ENCODE peak calls at places on chromosomes 5 and 9, in seven cellular contexts. X is kidney, G is psoas muscle, A is uterus, Q is ovary, J is cardiac muscle cell, V is lower lobe of right lung. N is an unnamed sample.

GRCh38 chr5:32522429-32523143 is 62.8 kb upstream of the SUB1 start:
- DNase-seq in V (peak; percentile 75), X (no peak), A (no peak), Q (no peak), G (peak; percentile 69), J (peak; percentile 93), N (peak; percentile 75)

GRCh38 chr5:15003511-15003920 is 131.9 kb upstream of the ANKH start:
- DNase-seq in V (no peak), A (peak; percentile 44), J (peak; percentile 84), G (peak; percentile 26), Q (peak; percentile 32), X (no peak), N (peak; percentile 58)

GRCh38 chr5:122757268-122757667 is 17.6 kb upstream of the SNX2 start:
- DNase-seq in A (no peak), G (no peak), X (no peak), J (no peak), V (no peak), Q (no peak), N (no peak)

GRCh38 chr5:79743846-79744605 is 54.4 kb downstream of the CMYA5 start:
- DNase-seq in G (no peak), V (no peak), Q (no peak), J (no peak), X (no peak), A (no peak), N (no peak)

GRCh38 chr5:132748522-132749000 is 1.3 kb downstream of the CCNI2 start:
- DNase-seq in A (no peak), V (no peak), X (no peak), G (no peak), Q (no peak), J (no peak), N (no peak)

GRCh38 chr9:81032831-81033230 is 656.5 kb downstream of the TLE1 start:
- DNase-seq in G (no peak), A (no peak), V (no peak), J (peak; percentile 14), Q (no peak), X (no peak), N (no peak)

GRCh38 chr5:80904533-80905187 is 55.5 kb upstream of the RASGRF2 start:
- DNase-seq in J (no peak), V (no peak), G (no peak), X (no peak), A (no peak), Q (no peak), N (no peak)

GRCh38 chr5:137252513-137252912 is 246.6 kb downstream of the SPOCK1 start:
- DNase-seq in A (no peak), J (no peak), G (no peak), X (no peak), V (no peak), Q (no peak), N (no peak)

GRCh38 chr9:8907863-8908262 is 1108.3 kb upstream of the DMAC1 start:
- DNase-seq in A (no peak), J (peak; percentile 1), G (no peak), X (no peak), Q (no peak), V (no peak), N (no peak)

GRCh38 chr5:35404701-35405100 is 174.4 kb upstream of the PRLR start:
- DNase-seq in G (no peak), A (no peak), X (no peak), Q (no peak), V (no peak), J (no peak), N (no peak)

GRCh38 chr5:132965120-132965519 is 1.7 kb upstream of the AFF4 start:
- DNase-seq in V (no peak), Q (no peak), X (no peak), G (no peak), A (no peak), J (no peak), N (no peak)

GRCh38 chr9:83304686-83305085 is 233.5 kb downstream of the FRMD3 start:
- DNase-seq in J (peak; percentile 98), A (peak; percentile 83), X (peak; percentile 92), V (peak; percentile 51), Q (peak; percentile 90), G (peak; percentile 80), N (peak; percentile 91)

GRCh38 chr9:137544176-137544755 is 5.9 kb downstream of the PNPLA7 start:
- DNase-seq in G (no peak), A (no peak), V (no peak), X (no peak), Q (no peak), J (peak; percentile 54), N (no peak)

GRCh38 chr9:7760014-7760415 is 39.6 kb downstream of the DMAC1 start:
- DNase-seq in Q (no peak), G (peak; percentile 27), J (peak; percentile 36), X (peak; percentile 29), V (no peak), A (no peak), N (peak; percentile 44)

GRCh38 chr5:86465052-86465838 is 152.5 kb upstream of the COX7C start:
- DNase-seq in V (no peak), Q (no peak), A (no peak), X (no peak), G (no peak), J (no peak), N (no peak)

GRCh38 chr5:156892223-156892622 is 42.1 kb downstream of the PPP1R2B start:
- DNase-seq in V (no peak), A (no peak), G (no peak), J (no peak), Q (no peak), X (no peak), N (no peak)

GRCh38 chr5:142957528-142957927 is 187.4 kb downstream of the ARHGAP26 start:
- DNase-seq in A (no peak), V (no peak), X (no peak), G (no peak), J (no peak), Q (no peak), N (no peak)

GRCh38 chr9:114000671-114001409 is 77.3 kb downstream of the AMBP start:
- DNase-seq in G (no peak), Q (peak; percentile 12), J (no peak), V (no peak), A (peak; percentile 11), X (peak; percentile 42), N (peak; percentile 69)

GRCh38 chr9:93127395-93127911 is 6.6 kb downstream of the NINJ1 start:
- DNase-seq in J (peak; percentile 13), X (peak; percentile 81), G (no peak), Q (peak; percentile 18), V (peak; percentile 77), A (peak; percentile 27), N (peak; percentile 64)

GRCh38 chr5:173327948-173328895 is at the start of gene STC2:
- DNase-seq in A (no peak), J (peak; percentile 89), V (peak; percentile 62), G (peak; percentile 85), Q (peak; percentile 59), X (peak; percentile 83), N (no peak)

GRCh38 chr5:178068293-178068692 is 45.0 kb upstream of the N4BP3 start:
- DNase-seq in X (no peak), J (no peak), A (no peak), G (no peak), Q (no peak), V (no peak), N (no peak)

GRCh38 chr5:13250450-13251291 is 693.8 kb downstream of the DNAH5 start:
- DNase-seq in V (no peak), X (no peak), A (no peak), J (no peak), Q (no peak), G (no peak), N (no peak)

GRCh38 chr9:91547076-91547475 is 123.4 kb upstream of the NFIL3 start:
- DNase-seq in Q (no peak), G (no peak), A (no peak), J (no peak), V (no peak), X (no peak), N (no peak)

GRCh38 chr9:104775961-104776360 is 12.0 kb downstream of the NIPSNAP3B start:
- DNase-seq in J (no peak), V (no peak), G (no peak), X (no peak), Q (no peak), A (no peak), N (no peak)

GRCh38 chr9:35798658-35799366 is 7.4 kb downstream of the NPR2 start:
- DNase-seq in J (no peak), A (no peak), X (no peak), G (no peak), Q (no peak), V (no peak), N (no peak)

GRCh38 chr9:132923346-132923902 is 21.0 kb downstream of the TSC1 start:
- DNase-seq in X (no peak), J (no peak), V (no peak), G (no peak), Q (no peak), A (no peak), N (no peak)
- H3K36me3 ChIP-seq in X (peaks cover 57% of the 10 kb centered on the region), J (peaks cover 46% of the 10 kb centered on the region), V (peaks cover 99% of the 10 kb centered on the region), G (peaks cover 100% of the 10 kb centered on the region), Q (no peaks in the 10 kb centered on the region), A (no peaks in the 10 kb centered on the region), N (peaks cover 19% of the 10 kb centered on the region)

GRCh38 chr5:150484964-150485769 is 22.8 kb upstream of the NDST1 start:
- DNase-seq in A (no peak), V (no peak), G (no peak), J (no peak), Q (no peak), X (peak; percentile 77), N (no peak)
- H3K9me3 ChIP-seq in A (no peaks in the 10 kb centered on the region), V (no peaks in the 10 kb centered on the region), G (no peaks in the 10 kb centered on the region), J (no peaks in the 10 kb centered on the region), Q (no peaks in the 10 kb centered on the region), X (no peaks in the 10 kb centered on the region), N (no peaks in the 10 kb centered on the region)

GRCh38 chr9:132328580-132328979 is 26.2 kb downstream of the SETX start:
- DNase-seq in V (no peak), J (no peak), A (no peak), G (no peak), X (no peak), Q (no peak), N (no peak)

GRCh38 chr9:132334364-132334763 is 20.4 kb downstream of the SETX start:
- DNase-seq in G (no peak), J (no peak), V (no peak), A (no peak), Q (no peak), X (no peak), N (no peak)

GRCh38 chr9:132333556-132333955 is 21.2 kb downstream of the SETX start:
- DNase-seq in X (no peak), V (no peak), A (no peak), J (no peak), G (no peak), Q (no peak), N (no peak)
- H3K36me3 ChIP-seq in X (peaks cover 49% of the 10 kb centered on the region), V (peaks cover 97% of the 10 kb centered on the region), A (no peaks in the 10 kb centered on the region), J (peaks cover 69% of the 10 kb centered on the region), G (peaks cover 93% of the 10 kb centered on the region), Q (no peaks in the 10 kb centered on the region), N (peaks cover 14% of the 10 kb centered on the region)

DNA sequence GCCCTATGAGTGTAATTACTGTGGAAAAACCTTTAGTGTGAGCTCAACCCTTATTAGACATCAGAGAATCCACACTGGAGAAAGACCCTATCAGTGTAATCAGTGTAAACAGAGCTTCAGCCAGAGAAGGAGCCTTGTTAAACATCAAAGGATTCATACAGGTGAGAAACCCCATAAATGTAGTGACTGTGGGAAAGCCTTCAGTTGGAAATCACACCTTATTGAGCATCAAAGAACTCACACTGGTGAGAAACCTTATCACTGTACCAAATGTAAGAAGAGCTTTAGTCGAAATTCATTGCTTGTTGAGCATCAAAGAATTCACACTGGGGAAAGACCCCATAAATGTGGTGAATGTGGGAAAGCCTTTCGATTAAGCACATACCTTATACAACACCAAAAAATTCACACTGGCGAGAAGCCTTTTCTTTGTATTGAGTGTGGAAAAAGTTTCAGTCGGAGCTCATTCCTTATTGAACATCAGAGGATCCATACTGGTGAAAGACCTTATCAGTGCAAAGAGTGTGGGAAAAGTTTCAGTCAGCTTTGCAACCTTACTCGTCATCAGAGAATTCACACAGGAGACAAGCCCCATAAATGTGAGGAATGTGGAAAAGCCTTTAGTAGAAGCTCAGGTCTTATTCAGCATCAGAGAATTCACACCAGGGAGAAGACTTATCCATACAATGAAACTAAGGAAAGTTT is 9.9 kb downstream of the ZNF189 start:
- DNase-seq in X (no peak), Q (no peak), V (no peak), J (no peak), G (no peak), A (no peak), N (no peak)
- H3K9me3 ChIP-seq in X (peaks cover 70% of the 10 kb centered on the region), Q (peaks cover 14% of the 10 kb centered on the region), V (peaks cover 98% of the 10 kb centered on the region), J (peaks cover 13% of the 10 kb centered on the region), G (peaks cover 95% of the 10 kb centered on the region), A (peaks cover 95% of the 10 kb centered on the region), N (peaks cover 14% of the 10 kb centered on the region)